ENCODE peak calls at places on chromosomes 2 and 18, in five cellular contexts. M, L, E, Y and I are unnamed samples.

GRCh38 chr2:125167820-125168219 is 1142.7 kb downstream of the CNTNAP5 start:
- DNase-seq in Y (no peak), L (no peak), E (no peak), M (no peak), I (no peak)

GRCh38 chr2:216643986-216644662 is 10.9 kb downstream of the IGFBP2 start:
- DNase-seq in L (no peak), M (peak; percentile 69), Y (peak; percentile 65), E (no peak), I (no peak)

GRCh38 chr2:190948671-190949070 is 65.3 kb downstream of the STAT1 start:
- DNase-seq in M (no peak), Y (peak; percentile 48), L (no peak), E (no peak), I (no peak)

GRCh38 chr2:57696016-57696415 is 350.6 kb upstream of the VRK2 start:
- DNase-seq in Y (no peak), M (no peak), L (no peak), E (no peak), I (peak; percentile 57)

GRCh38 chr2:143505542-143505941 is 376.3 kb downstream of the ARHGAP15 start:
- DNase-seq in L (no peak), M (no peak), Y (no peak), E (peak; percentile 45), I (no peak)

GRCh38 chr2:157497603-157498314 is 53.9 kb upstream of the CYTIP start:
- DNase-seq in Y (peak; percentile 28), M (no peak), E (peak; percentile 59), L (no peak), I (peak; percentile 23)

GRCh38 chr18:24398515-24398914 is 891 bp upstream of the OSBPL1A start:
- DNase-seq in Y (peak; percentile 5), M (no peak), E (no peak), L (no peak), I (no peak)

GRCh38 chr18:55999641-56000040 is 411.6 kb upstream of the TCF4 start:
- DNase-seq in E (no peak), L (no peak), M (no peak), Y (no peak), I (no peak)

GRCh38 chr2:233979748-233980147 is 62.6 kb downstream of the TRPM8 start:
- DNase-seq in E (no peak), M (no peak), Y (no peak), L (no peak), I (no peak)

GRCh38 chr2:7108792-7109557 is 191.8 kb downstream of the RNF144A start:
- DNase-seq in E (no peak), Y (no peak), M (no peak), L (no peak), I (no peak)

GRCh38 chr2:235026649-235027557 is 75.1 kb downstream of the SH3BP4 start:
- DNase-seq in E (no peak), M (no peak), L (no peak), Y (peak; percentile 96), I (no peak)

GRCh38 chr2:217732995-217733394 is 269.8 kb downstream of the TNS1 start:
- DNase-seq in E (no peak), M (no peak), L (no peak), Y (peak; percentile 31), I (no peak)

GRCh38 chr2:106885981-106886915 is at the start of gene ST6GAL2:
- DNase-seq in L (no peak), E (peak; percentile 59), Y (no peak), M (peak; percentile 74), I (no peak)

GRCh38 chr2:214311031-214311533 is 99.8 kb upstream of the VWC2L start:
- DNase-seq in L (no peak), M (no peak), E (no peak), Y (no peak), I (peak; percentile 15)

GRCh38 chr2:215205787-215206186 is 67.4 kb upstream of the ABCA12 start:
- DNase-seq in M (no peak), Y (no peak), E (no peak), L (no peak), I (no peak)

GRCh38 chr2:127413782-127414743 is 4.2 kb upstream of the PROC start:
- DNase-seq in M (no peak), L (no peak), E (no peak), Y (no peak), I (no peak)

GRCh38 chr2:174344716-174345472 is 10.1 kb downstream of the SP9 start:
- DNase-seq in M (no peak), L (no peak), E (no peak), Y (no peak), I (no peak)

GRCh38 chr2:38277245-38278119 is 99.6 kb downstream of the ATL2 start:
- DNase-seq in M (no peak), L (no peak), Y (no peak), E (no peak), I (peak; percentile 84)

GRCh38 chr18:55465313-55465712 is 122.7 kb downstream of the TCF4 start:
- DNase-seq in L (no peak), Y (no peak), E (no peak), M (no peak), I (no peak)

GRCh38 chr18:3857544-3857943 is 407.6 kb downstream of the TGIF1 start:
- DNase-seq in E (no peak), Y (no peak), L (no peak), M (no peak), I (no peak)

GRCh38 chr2:23988371-23988770 is 21.5 kb upstream of the MFSD2B start:
- DNase-seq in L (no peak), M (no peak), Y (no peak), E (no peak), I (no peak)

GRCh38 chr2:205764502-205764815 is 82.2 kb downstream of the NRP2 start:
- DNase-seq in L (no peak), M (no peak), Y (no peak), E (no peak), I (no peak)

GRCh38 chr18:78494204-78494603 is 485.4 kb upstream of the SALL3 start:
- DNase-seq in E (no peak), Y (peak; percentile 10), M (peak; percentile 9), L (no peak), I (no peak)

GRCh38 chr2:40197121-40197520 is 254.8 kb downstream of the SLC8A1 start:
- DNase-seq in L (no peak), M (no peak), Y (no peak), E (no peak), I (no peak)

GRCh38 chr2:29777164-29777563 is 144.2 kb downstream of the ALK start:
- DNase-seq in M (no peak), L (no peak), Y (no peak), E (no peak), I (no peak)

GRCh38 chr2:27771202-27771547 is 344 bp upstream of the MRPL33 start:
- DNase-seq in L (no peak), M (no peak), E (no peak), Y (no peak), I (no peak)

GRCh38 chr2:27765621-27766286 is 5.8 kb upstream of the MRPL33 start:
- DNase-seq in Y (peak; percentile 86), M (peak; percentile 72), L (no peak), E (no peak), I (peak; percentile 60)

GRCh38 chr2:27762951-27763906 is 8.3 kb upstream of the MRPL33 start:
- DNase-seq in E (no peak), L (no peak), Y (peak; percentile 37), M (no peak), I (no peak)

GRCh38 chr2:27763907-27764267 is 7.6 kb upstream of the MRPL33 start:
- DNase-seq in E (no peak), L (no peak), Y (no peak), M (no peak), I (no peak)

DNA sequence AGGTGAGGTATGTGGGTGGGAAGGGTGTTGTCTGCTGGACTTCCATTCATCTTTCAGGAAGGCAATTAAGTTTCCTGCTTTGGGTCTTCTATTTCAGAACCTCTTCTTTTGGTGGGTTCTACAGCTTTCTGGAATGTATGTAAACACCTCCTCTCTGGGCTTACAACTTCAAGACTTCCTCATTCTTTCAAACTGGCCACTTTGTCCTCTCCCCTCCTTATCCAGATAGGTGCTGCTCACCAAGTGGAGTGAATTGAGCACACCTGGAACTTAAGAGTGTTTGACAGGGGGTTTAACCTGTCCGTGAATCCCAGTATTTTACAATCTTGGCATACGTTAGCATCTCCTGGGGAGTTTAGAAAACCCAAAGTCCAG is 5.2 kb upstream of the MRPL33 start:
- DNase-seq in M (no peak), E (no peak), L (no peak), Y (no peak), I (no peak)
- H3K4me3 ChIP-seq in M (no peak overlapping the region), E (no peak overlapping the region), L (no peak overlapping the region), Y (no peak overlapping the region), I (no peak overlapping the region)

GRCh38 chr2:42072349-42073118 is 24.7 kb downstream of the PKDCC start:
- DNase-seq in L (no peak), M (no peak), Y (no peak), E (peak; percentile 53), I (no peak)
- H3K4me3 ChIP-seq in L (no peak overlapping the region), M (no peak overlapping the region), Y (no peak overlapping the region), E (no peak overlapping the region), I (no peak overlapping the region)

GRCh38 chr2:138504546-138505239 is 3.1 kb downstream of the SPOPL start:
- DNase-seq in E (no peak), L (no peak), Y (no peak), M (no peak), I (no peak)
- H3K4me3 ChIP-seq in E (peak overlapping the region; percentile 89), L (no peak overlapping the region), Y (no peak overlapping the region), M (peak overlapping the region; percentile 29), I (no peak overlapping the region)

GRCh38 chr2:240818543-240819403 is 1.2 kb downstream of the KIF1A start:
- DNase-seq in L (no peak), Y (peak; percentile 13), E (peak; percentile 20), M (no peak), I (no peak)
- H3K4me3 ChIP-seq in L (peak overlapping the region; percentile 48), Y (peak overlapping the region; percentile 62), E (peak overlapping the region; percentile 45), M (no peak overlapping the region), I (peak overlapping the region; percentile 63)

GRCh38 chr2:209768557-209768956 is 3.1 kb upstream of the UNC80 start:
- DNase-seq in Y (no peak), E (no peak), L (no peak), M (no peak), I (no peak)

GRCh38 chr2:209772316-209772715 is 684 bp downstream of the UNC80 start:
- DNase-seq in E (peak; percentile 22), M (no peak), L (no peak), Y (no peak), I (no peak)

GRCh38 chr2:209771474-209772292 is at the start of gene UNC80:
- DNase-seq in Y (peak; percentile 74), L (no peak), E (peak; percentile 92), M (peak; percentile 67), I (peak; percentile 58)

DNA sequence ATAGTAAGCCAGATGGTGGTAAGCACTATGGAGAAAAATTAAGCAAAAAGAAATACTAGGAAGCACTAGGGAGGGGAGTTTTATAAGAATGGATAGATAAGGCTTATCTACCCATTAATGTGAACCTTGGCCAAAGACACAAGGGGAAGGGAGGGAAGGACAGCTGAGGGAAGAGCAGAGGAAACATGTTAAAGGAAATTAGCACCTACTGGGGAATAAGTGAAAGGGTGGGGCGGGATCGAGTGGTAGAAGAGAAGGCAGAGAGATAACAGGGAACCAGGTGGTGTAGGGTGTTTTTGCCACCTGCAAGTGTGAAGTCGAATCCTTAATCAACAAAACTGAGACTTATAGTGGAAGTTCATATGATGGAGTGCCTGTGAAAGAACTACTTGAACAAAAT is 1.7 kb downstream of the UNC80 start:
- DNase-seq in E (no peak), Y (no peak), L (no peak), M (no peak), I (no peak)
- H3K4me3 ChIP-seq in E (no peak overlapping the region), Y (no peak overlapping the region), L (no peak overlapping the region), M (no peak overlapping the region), I (no peak overlapping the region)